ENCODE peak calls at places on chromosomes 11 and 22, in eight cellular contexts. One of them, this sample, is unnamed.

GRCh38 chr11:116454020-116454645 is 318.7 kb downstream of the BUD13 start:
- DNase-seq in heart left ventricle: peak
- DNase-seq in breast epithelium: peak
- DNase-seq in K562: peak
- DNase-seq in AG09319: no peak
- DNase-seq in uterus: peak
- DNase-seq in HCT116: no peak
- DNase-seq in HFF-Myc: peak
- DNase-seq in this sample: peak

GRCh38 chr11:123161386-123161785 is 33.7 kb downstream of the CLMP start:
- DNase-seq in AG09319: no peak
- DNase-seq in HCT116: no peak
- DNase-seq in heart left ventricle: no peak
- DNase-seq in breast epithelium: no peak
- DNase-seq in K562: no peak
- DNase-seq in uterus: no peak
- DNase-seq in HFF-Myc: no peak
- DNase-seq in this sample: no peak

GRCh38 chr11:68450711-68451110 is 9.8 kb upstream of the PPP6R3 start:
- DNase-seq in breast epithelium: no peak
- DNase-seq in uterus: no peak
- DNase-seq in K562: no peak
- DNase-seq in HFF-Myc: no peak
- DNase-seq in AG09319: no peak
- DNase-seq in heart left ventricle: no peak
- DNase-seq in HCT116: no peak
- DNase-seq in this sample: no peak

GRCh38 chr22:36081023-36081431 is 52.4 kb upstream of the RBFOX2 start:
- DNase-seq in K562: peak
- DNase-seq in HFF-Myc: no peak
- DNase-seq in HCT116: no peak
- DNase-seq in AG09319: peak
- DNase-seq in breast epithelium: no peak
- DNase-seq in heart left ventricle: no peak
- DNase-seq in uterus: peak
- DNase-seq in this sample: no peak

GRCh38 chr11:62295504-62295903 is 3.4 kb downstream of the SCGB1D4 start:
- DNase-seq in AG09319: no peak
- DNase-seq in heart left ventricle: no peak
- DNase-seq in HCT116: no peak
- DNase-seq in breast epithelium: no peak
- DNase-seq in uterus: no peak
- DNase-seq in HFF-Myc: no peak
- DNase-seq in K562: no peak
- DNase-seq in this sample: peak

GRCh38 chr11:59953463-59954218 is 10.2 kb upstream of the OOSP4A start:
- DNase-seq in uterus: no peak
- DNase-seq in HFF-Myc: no peak
- DNase-seq in K562: no peak
- DNase-seq in heart left ventricle: no peak
- DNase-seq in AG09319: no peak
- DNase-seq in breast epithelium: no peak
- DNase-seq in HCT116: no peak
- DNase-seq in this sample: no peak

GRCh38 chr11:49432242-49432848 is 223.9 kb upstream of the FOLH1 start:
- DNase-seq in K562: no peak
- DNase-seq in AG09319: no peak
- DNase-seq in HCT116: no peak
- DNase-seq in HFF-Myc: no peak
- DNase-seq in breast epithelium: no peak
- DNase-seq in heart left ventricle: no peak
- DNase-seq in uterus: no peak
- DNase-seq in this sample: no peak

GRCh38 chr11:117876341-117877119 is at the start of gene FXYD6:
- DNase-seq in HCT116: no peak
- DNase-seq in uterus: peak
- DNase-seq in breast epithelium: no peak
- DNase-seq in HFF-Myc: no peak
- DNase-seq in heart left ventricle: peak
- DNase-seq in AG09319: no peak
- DNase-seq in K562: no peak
- DNase-seq in this sample: peak

GRCh38 chr11:11038339-11039248 is 180.7 kb upstream of the ZBED5 start:
- DNase-seq in uterus: no peak
- DNase-seq in AG09319: no peak
- DNase-seq in HFF-Myc: no peak
- DNase-seq in heart left ventricle: no peak
- DNase-seq in breast epithelium: no peak
- DNase-seq in K562: no peak
- DNase-seq in HCT116: no peak
- DNase-seq in this sample: no peak

GRCh38 chr22:32904044-32904443 is 102.5 kb downstream of the TIMP3 start:
- DNase-seq in HFF-Myc: no peak
- DNase-seq in AG09319: no peak
- DNase-seq in K562: peak
- DNase-seq in heart left ventricle: peak
- DNase-seq in uterus: peak
- DNase-seq in HCT116: peak
- DNase-seq in breast epithelium: no peak
- DNase-seq in this sample: peak

GRCh38 chr11:92707173-92707619 is 262.3 kb upstream of the MTNR1B start:
- DNase-seq in HCT116: no peak
- DNase-seq in K562: no peak
- DNase-seq in breast epithelium: peak
- DNase-seq in HFF-Myc: no peak
- DNase-seq in heart left ventricle: peak
- DNase-seq in AG09319: no peak
- DNase-seq in uterus: no peak
- DNase-seq in this sample: no peak

GRCh38 chr22:28750471-28750881 is 8.6 kb downstream of the HSCB start:
- DNase-seq in heart left ventricle: no peak
- DNase-seq in AG09319: no peak
- DNase-seq in HFF-Myc: no peak
- DNase-seq in K562: no peak
- DNase-seq in breast epithelium: no peak
- DNase-seq in HCT116: no peak
- DNase-seq in uterus: no peak
- DNase-seq in this sample: no peak

GRCh38 chr22:20526628-20527355 is 19.4 kb downstream of the MED15 start:
- DNase-seq in heart left ventricle: no peak
- DNase-seq in K562: no peak
- DNase-seq in breast epithelium: no peak
- DNase-seq in HCT116: no peak
- DNase-seq in AG09319: no peak
- DNase-seq in HFF-Myc: peak
- DNase-seq in uterus: no peak
- DNase-seq in this sample: no peak

GRCh38 chr22:37182101-37182948 is 5.7 kb downstream of the C1QTNF6 start:
- DNase-seq in K562: peak
- DNase-seq in HCT116: no peak
- DNase-seq in AG09319: no peak
- DNase-seq in uterus: no peak
- DNase-seq in breast epithelium: no peak
- DNase-seq in heart left ventricle: peak
- DNase-seq in HFF-Myc: no peak
- DNase-seq in this sample: no peak

GRCh38 chr22:41380993-41381328 is 781 bp upstream of the TEF start:
- DNase-seq in HFF-Myc: no peak
- DNase-seq in HCT116: peak
- DNase-seq in breast epithelium: peak
- DNase-seq in K562: peak
- DNase-seq in heart left ventricle: peak
- DNase-seq in AG09319: peak
- DNase-seq in uterus: peak
- DNase-seq in this sample: no peak

GRCh38 chr22:44638966-44639739 is 62.9 kb upstream of the PRR5 start:
- DNase-seq in breast epithelium: peak
- DNase-seq in heart left ventricle: no peak
- DNase-seq in AG09319: no peak
- DNase-seq in K562: no peak
- DNase-seq in uterus: no peak
- DNase-seq in HCT116: no peak
- DNase-seq in HFF-Myc: no peak
- DNase-seq in this sample: no peak

GRCh38 chr22:47624277-47625012 is 862.0 kb downstream of the TBC1D22A start:
- DNase-seq in HCT116: no peak
- DNase-seq in AG09319: no peak
- DNase-seq in heart left ventricle: no peak
- DNase-seq in uterus: no peak
- DNase-seq in K562: no peak
- DNase-seq in HFF-Myc: no peak
- DNase-seq in breast epithelium: no peak
- DNase-seq in this sample: no peak

GRCh38 chr11:65872555-65873279 is at the start of gene EFEMP2:
- DNase-seq in AG09319: no peak
- DNase-seq in heart left ventricle: peak
- DNase-seq in uterus: peak
- DNase-seq in HCT116: no peak
- DNase-seq in breast epithelium: no peak
- DNase-seq in HFF-Myc: no peak
- DNase-seq in K562: no peak
- DNase-seq in this sample: peak

GRCh38 chr11:114725623-114726022 is 47.3 kb downstream of the NXPE2 start:
- DNase-seq in K562: no peak
- DNase-seq in heart left ventricle: no peak
- DNase-seq in uterus: no peak
- DNase-seq in HCT116: no peak
- DNase-seq in breast epithelium: no peak
- DNase-seq in HFF-Myc: no peak
- DNase-seq in AG09319: no peak
- DNase-seq in this sample: no peak

GRCh38 chr11:17145972-17146371 is 61.8 kb downstream of the PIK3C2A start:
- DNase-seq in HFF-Myc: no peak
- DNase-seq in HCT116: no peak
- DNase-seq in breast epithelium: no peak
- DNase-seq in uterus: no peak
- DNase-seq in heart left ventricle: no peak
- DNase-seq in AG09319: no peak
- DNase-seq in K562: no peak
- DNase-seq in this sample: no peak

GRCh38 chr11:64225608-64226506 is at the start of the genes NUDT22 and TRPT1:
- DNase-seq in AG09319: no peak
- DNase-seq in HFF-Myc: no peak
- DNase-seq in breast epithelium: peak
- DNase-seq in uterus: peak
- DNase-seq in HCT116: no peak
- DNase-seq in K562: peak
- DNase-seq in heart left ventricle: peak
- DNase-seq in this sample: peak

GRCh38 chr22:27662359-27663030 is 139.1 kb downstream of the MN1 start:
- DNase-seq in AG09319: peak
- DNase-seq in heart left ventricle: peak
- DNase-seq in breast epithelium: no peak
- DNase-seq in K562: no peak
- DNase-seq in uterus: peak
- DNase-seq in HCT116: no peak
- DNase-seq in HFF-Myc: no peak
- DNase-seq in this sample: no peak

DNA sequence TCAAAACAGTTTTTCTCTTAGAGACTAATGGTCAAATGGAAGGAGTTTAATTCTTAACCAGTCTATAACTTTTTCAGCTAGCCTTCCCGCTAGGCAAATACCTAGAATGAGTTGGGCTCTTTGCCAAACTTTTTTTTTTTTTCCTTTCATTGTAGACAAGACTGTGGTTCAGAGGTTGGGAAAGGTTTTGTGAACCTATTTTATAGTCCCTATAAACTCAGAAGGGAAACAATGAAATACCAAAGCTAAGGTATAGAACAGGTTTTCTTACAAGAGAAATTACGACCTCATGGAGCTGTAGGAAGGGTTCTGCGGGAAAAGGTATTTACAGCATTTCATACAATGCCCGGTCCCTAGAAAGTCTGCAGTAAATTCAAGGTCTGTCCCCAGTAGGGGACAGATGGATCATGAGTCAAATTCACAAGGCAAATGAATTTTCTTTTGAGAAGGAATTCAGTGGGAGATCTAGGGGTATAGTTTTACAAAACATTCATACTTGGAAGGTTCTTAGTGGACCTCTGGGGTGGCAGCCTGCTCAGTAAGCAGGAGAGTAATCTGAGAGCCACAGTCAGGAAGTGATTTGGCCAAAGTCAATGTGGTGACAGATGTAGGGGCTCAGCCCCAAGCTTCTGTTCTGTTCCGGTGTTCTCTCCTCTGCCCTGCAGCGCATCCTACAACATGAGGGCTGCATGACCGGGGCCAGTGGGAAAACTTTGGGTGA is 146.8 kb downstream of the DBX1 start:
- DNase-seq in uterus: no peak
- DNase-seq in K562: peak
- DNase-seq in AG09319: no peak
- DNase-seq in breast epithelium: no peak
- DNase-seq in heart left ventricle: peak
- DNase-seq in HCT116: no peak
- DNase-seq in HFF-Myc: no peak
- DNase-seq in this sample: no peak
- TF ChIP-seq CTCF in uterus: no peak
- TF ChIP-seq CTCF in K562: no peak
- TF ChIP-seq CTCF in AG09319: no peak
- TF ChIP-seq CTCF in breast epithelium: no peak
- TF ChIP-seq CTCF in heart left ventricle: no peak
- TF ChIP-seq CTCF in HCT116: no peak
- TF ChIP-seq CTCF in HFF-Myc: no peak
- TF ChIP-seq CTCF in this sample: no peak

GRCh38 chr11:45847908-45848316 is 637 bp downstream of the CRY2 start:
- DNase-seq in heart left ventricle: peak
- DNase-seq in breast epithelium: peak
- DNase-seq in AG09319: no peak
- DNase-seq in HFF-Myc: no peak
- DNase-seq in uterus: peak
- DNase-seq in K562: peak
- DNase-seq in HCT116: no peak
- DNase-seq in this sample: peak
- TF ChIP-seq CTCF in heart left ventricle: no peak
- TF ChIP-seq CTCF in breast epithelium: no peak
- TF ChIP-seq CTCF in AG09319: peak
- TF ChIP-seq CTCF in HFF-Myc: no peak
- TF ChIP-seq CTCF in uterus: no peak
- TF ChIP-seq CTCF in K562: no peak
- TF ChIP-seq CTCF in HCT116: peak
- TF ChIP-seq CTCF in this sample: no peak

GRCh38 chr11:107123022-107123421 is 104.7 kb upstream of the GUCY1A2 start:
- DNase-seq in HFF-Myc: no peak
- DNase-seq in uterus: no peak
- DNase-seq in K562: no peak
- DNase-seq in AG09319: no peak
- DNase-seq in breast epithelium: no peak
- DNase-seq in heart left ventricle: no peak
- DNase-seq in HCT116: no peak
- DNase-seq in this sample: no peak
- TF ChIP-seq CTCF in HFF-Myc: no peak
- TF ChIP-seq CTCF in uterus: no peak
- TF ChIP-seq CTCF in K562: no peak
- TF ChIP-seq CTCF in AG09319: no peak
- TF ChIP-seq CTCF in breast epithelium: no peak
- TF ChIP-seq CTCF in heart left ventricle: no peak
- TF ChIP-seq CTCF in HCT116: peak
- TF ChIP-seq CTCF in this sample: no peak

DNA sequence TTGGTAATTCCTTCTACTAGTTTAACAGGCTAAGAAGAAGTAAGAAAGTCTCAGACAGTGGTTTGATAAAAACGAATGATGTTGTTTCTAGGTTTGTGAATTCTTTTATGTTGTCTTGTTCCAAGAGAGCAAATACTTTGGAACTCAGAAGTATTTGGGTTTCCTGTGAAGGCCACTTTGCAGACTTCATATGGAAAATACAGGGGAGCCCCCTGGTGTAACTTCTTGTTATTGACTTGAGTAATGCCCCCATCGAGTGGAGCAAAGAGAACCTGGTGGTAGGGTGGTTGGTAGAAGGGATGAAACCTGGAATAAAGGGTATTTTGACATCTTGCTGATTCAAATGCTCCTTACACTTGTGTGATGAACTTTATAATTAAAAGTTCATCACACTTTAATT is 40.0 kb upstream of the PTH start:
- DNase-seq in HCT116: peak
- DNase-seq in heart left ventricle: no peak
- DNase-seq in HFF-Myc: no peak
- DNase-seq in K562: peak
- DNase-seq in breast epithelium: no peak
- DNase-seq in AG09319: no peak
- DNase-seq in uterus: no peak
- DNase-seq in this sample: no peak
- TF ChIP-seq CTCF in HCT116: peak
- TF ChIP-seq CTCF in heart left ventricle: no peak
- TF ChIP-seq CTCF in HFF-Myc: no peak
- TF ChIP-seq CTCF in K562: peak
- TF ChIP-seq CTCF in breast epithelium: no peak
- TF ChIP-seq CTCF in AG09319: no peak
- TF ChIP-seq CTCF in uterus: no peak
- TF ChIP-seq CTCF in this sample: peak